ENCODE peak calls at places on chromosome 6, in six cellular contexts. One of them, this sample, is unnamed.

GRCh38 chr6:18528084-18528743 is 141.1 kb downstream of the RNF144B start:
- DNase-seq in PC-3: peak; percentile 55
- DNase-seq in fibroblast of lung: peak; percentile 10
- DNase-seq in HepG2: no peak
- DNase-seq in astrocyte: peak; percentile 6
- DNase-seq in H9: no peak
- DNase-seq in this sample: no peak

GRCh38 chr6:156933201-156934053 is 156.2 kb downstream of the ARID1B start:
- DNase-seq in PC-3: no peak
- DNase-seq in fibroblast of lung: no peak
- DNase-seq in HepG2: peak; percentile 93
- DNase-seq in astrocyte: no peak
- DNase-seq in H9: peak; percentile 48
- DNase-seq in this sample: no peak

GRCh38 chr6:111673086-111673485 is 67.4 kb upstream of the TRAF3IP2 start:
- DNase-seq in PC-3: no peak
- DNase-seq in fibroblast of lung: peak; percentile 30
- DNase-seq in HepG2: no peak
- DNase-seq in astrocyte: no peak
- DNase-seq in H9: no peak
- DNase-seq in this sample: no peak

GRCh38 chr6:16184129-16184528 is 54.3 kb upstream of the GMPR start:
- DNase-seq in PC-3: peak; percentile 71
- DNase-seq in fibroblast of lung: no peak
- DNase-seq in HepG2: peak; percentile 42
- DNase-seq in astrocyte: no peak
- DNase-seq in H9: peak; percentile 68
- DNase-seq in this sample: no peak

GRCh38 chr6:148069256-148069655 is 273.4 kb upstream of the SASH1 start:
- DNase-seq in PC-3: no peak
- DNase-seq in fibroblast of lung: peak; percentile 23
- DNase-seq in HepG2: no peak
- DNase-seq in astrocyte: peak; percentile 8
- DNase-seq in H9: no peak
- DNase-seq in this sample: no peak

GRCh38 chr6:107179004-107179403 is 63.7 kb upstream of the BEND3 start:
- DNase-seq in PC-3: peak; percentile 20
- DNase-seq in fibroblast of lung: no peak
- DNase-seq in HepG2: no peak
- DNase-seq in astrocyte: no peak
- DNase-seq in H9: no peak
- DNase-seq in this sample: no peak

GRCh38 chr6:128156315-128157111 is 255.7 kb upstream of the THEMIS start:
- DNase-seq in PC-3: no peak
- DNase-seq in fibroblast of lung: no peak
- DNase-seq in HepG2: no peak
- DNase-seq in astrocyte: no peak
- DNase-seq in H9: no peak
- DNase-seq in this sample: no peak

GRCh38 chr6:129608886-129609540 is 101.0 kb downstream of the ARHGAP18 start:
- DNase-seq in PC-3: no peak
- DNase-seq in fibroblast of lung: no peak
- DNase-seq in HepG2: no peak
- DNase-seq in astrocyte: no peak
- DNase-seq in H9: no peak
- DNase-seq in this sample: no peak

GRCh38 chr6:145110109-145110508 is 625.2 kb downstream of the EPM2A start:
- DNase-seq in PC-3: peak; percentile 72
- DNase-seq in fibroblast of lung: no peak
- DNase-seq in HepG2: no peak
- DNase-seq in astrocyte: no peak
- DNase-seq in H9: no peak
- DNase-seq in this sample: no peak

GRCh38 chr6:16635291-16635809 is 125.9 kb downstream of the ATXN1 start:
- DNase-seq in PC-3: no peak
- DNase-seq in fibroblast of lung: no peak
- DNase-seq in HepG2: peak; percentile 70
- DNase-seq in astrocyte: no peak
- DNase-seq in H9: no peak
- DNase-seq in this sample: no peak

GRCh38 chr6:135880066-135880972 is 28.8 kb downstream of the PDE7B start:
- DNase-seq in PC-3: peak; percentile 60
- DNase-seq in fibroblast of lung: peak; percentile 79
- DNase-seq in HepG2: no peak
- DNase-seq in astrocyte: peak; percentile 74
- DNase-seq in H9: no peak
- DNase-seq in this sample: peak; percentile 71

GRCh38 chr6:14917101-14917500 is 328.8 kb upstream of the JARID2 start:
- DNase-seq in PC-3: peak; percentile 71
- DNase-seq in fibroblast of lung: peak; percentile 71
- DNase-seq in HepG2: no peak
- DNase-seq in astrocyte: peak; percentile 58
- DNase-seq in H9: no peak
- DNase-seq in this sample: peak; percentile 91

GRCh38 chr6:15062311-15063252 is 183.3 kb upstream of the JARID2 start:
- DNase-seq in PC-3: peak; percentile 26
- DNase-seq in fibroblast of lung: peak; percentile 99
- DNase-seq in HepG2: no peak
- DNase-seq in astrocyte: peak; percentile 99
- DNase-seq in H9: no peak
- DNase-seq in this sample: peak; percentile 85

GRCh38 chr6:15754035-15754705 is 91.3 kb upstream of the DTNBP1 start:
- DNase-seq in PC-3: peak; percentile 23
- DNase-seq in fibroblast of lung: peak; percentile 56
- DNase-seq in HepG2: no peak
- DNase-seq in astrocyte: peak; percentile 45
- DNase-seq in H9: no peak
- DNase-seq in this sample: peak; percentile 88

GRCh38 chr6:53029262-53029661 is 34.2 kb upstream of the GSTA4 start:
- DNase-seq in PC-3: no peak
- DNase-seq in fibroblast of lung: no peak
- DNase-seq in HepG2: no peak
- DNase-seq in astrocyte: no peak
- DNase-seq in H9: no peak
- DNase-seq in this sample: no peak

GRCh38 chr6:158649289-158650143 is at the start of gene SYTL3:
- DNase-seq in PC-3: no peak
- DNase-seq in fibroblast of lung: peak; percentile 88
- DNase-seq in HepG2: no peak
- DNase-seq in astrocyte: peak; percentile 86
- DNase-seq in H9: no peak
- DNase-seq in this sample: peak; percentile 73

GRCh38 chr6:26103770-26104456 is 16.7 kb downstream of the HFE start:
- DNase-seq in PC-3: peak; percentile 97
- DNase-seq in fibroblast of lung: peak; percentile 94
- DNase-seq in HepG2: peak; percentile 96
- DNase-seq in astrocyte: peak; percentile 92
- DNase-seq in H9: peak; percentile 83
- DNase-seq in this sample: peak; percentile 83

GRCh38 chr6:28742668-28743270 is 181.0 kb downstream of the TRIM27 start:
- DNase-seq in PC-3: peak; percentile 89
- DNase-seq in fibroblast of lung: peak; percentile 58
- DNase-seq in HepG2: peak; percentile 59
- DNase-seq in astrocyte: peak; percentile 30
- DNase-seq in H9: peak; percentile 79
- DNase-seq in this sample: peak; percentile 58

GRCh38 chr6:47714802-47715201 is 16.4 kb downstream of the ADGRF4 start:
- DNase-seq in PC-3: no peak
- DNase-seq in fibroblast of lung: no peak
- DNase-seq in HepG2: no peak
- DNase-seq in astrocyte: no peak
- DNase-seq in H9: no peak
- DNase-seq in this sample: no peak

DNA sequence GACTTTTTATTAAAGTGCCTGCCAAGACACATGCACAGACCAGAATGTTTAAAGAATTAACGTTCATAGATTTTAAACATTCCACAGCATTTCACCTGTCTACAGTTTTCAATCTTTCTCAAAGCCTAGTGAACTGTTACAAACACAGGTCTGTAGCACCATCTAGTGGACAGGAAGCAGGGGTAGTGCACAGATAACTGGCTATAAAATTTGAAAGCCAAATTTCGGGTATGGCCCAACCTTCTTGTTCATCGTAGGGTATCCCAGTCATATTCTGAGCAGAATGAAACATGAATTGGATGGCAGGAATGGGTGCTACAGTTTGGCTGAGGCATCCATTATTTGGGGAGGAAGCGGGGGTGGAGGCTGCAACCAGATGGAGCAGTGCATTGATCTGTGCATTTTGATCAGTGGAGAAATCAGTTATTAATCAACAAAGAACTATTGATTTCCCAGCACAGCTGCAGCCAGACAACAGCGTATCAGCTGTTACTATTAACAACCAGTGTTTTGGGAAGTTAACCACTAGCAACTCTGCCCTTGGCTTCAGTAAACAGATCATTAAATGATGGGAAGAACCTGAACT is 56.1 kb upstream of the B3GAT2 start:
- DNase-seq in PC-3: peak; percentile 63
- DNase-seq in fibroblast of lung: peak; percentile 42
- DNase-seq in HepG2: peak; percentile 57
- DNase-seq in astrocyte: peak; percentile 26
- DNase-seq in H9: no peak
- DNase-seq in this sample: peak; percentile 15
- H2AFZ ChIP-seq in PC-3: no peak overlapping the region
- H2AFZ ChIP-seq in fibroblast of lung: no peak overlapping the region
- H2AFZ ChIP-seq in HepG2: no peak overlapping the region
- H2AFZ ChIP-seq in astrocyte: no peak overlapping the region
- H2AFZ ChIP-seq in H9: no peak overlapping the region
- H2AFZ ChIP-seq in this sample: no peak overlapping the region

DNA sequence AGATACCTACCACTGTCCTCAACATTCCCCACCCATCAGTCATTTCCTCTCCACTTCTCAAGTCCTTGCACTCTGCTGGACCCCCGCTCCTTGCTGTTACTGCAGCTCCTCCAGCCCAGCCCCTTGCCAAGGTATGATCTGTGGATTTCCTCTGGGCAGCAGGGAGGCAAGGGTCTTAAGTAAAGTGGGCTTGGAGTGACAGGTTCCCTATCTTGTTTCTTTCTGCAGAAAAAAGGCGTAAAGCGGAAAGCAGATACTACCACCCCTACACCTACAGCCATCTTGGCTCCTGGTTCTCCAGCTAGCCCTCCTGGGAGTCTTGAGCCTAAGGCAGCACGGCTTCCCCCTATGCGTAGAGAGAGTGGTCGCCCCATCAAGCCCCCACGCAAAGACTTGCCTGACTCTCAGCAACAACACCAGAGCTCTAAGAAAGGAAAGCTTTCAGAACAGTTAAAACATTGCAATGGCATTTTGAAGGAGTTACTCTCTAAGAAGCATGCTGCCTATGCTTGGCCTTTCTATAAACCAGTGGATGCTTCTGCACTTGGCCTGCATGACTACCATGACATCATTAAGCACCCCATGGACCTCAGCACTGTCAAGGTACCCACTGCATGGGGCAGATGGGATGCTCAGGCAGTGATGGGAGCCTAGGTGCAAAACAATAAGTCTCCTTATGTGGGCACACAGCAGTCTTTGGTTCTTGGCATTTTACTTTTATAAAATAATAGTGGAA is 8.1 kb downstream of the BRD2 start:
- DNase-seq in PC-3: no peak
- DNase-seq in fibroblast of lung: no peak
- DNase-seq in HepG2: no peak
- DNase-seq in astrocyte: no peak
- DNase-seq in H9: no peak
- DNase-seq in this sample: no peak
- H3K79me2 ChIP-seq in PC-3: peaks cover 85% of the 10 kb centered on the region
- H3K79me2 ChIP-seq in fibroblast of lung: peaks cover 76% of the 10 kb centered on the region
- H3K79me2 ChIP-seq in HepG2: peaks cover 60% of the 10 kb centered on the region
- H3K79me2 ChIP-seq in astrocyte: peaks cover 88% of the 10 kb centered on the region
- H3K79me2 ChIP-seq in H9: peaks cover 41% of the 10 kb centered on the region
- H3K79me2 ChIP-seq in this sample: peaks cover 85% of the 10 kb centered on the region

GRCh38 chr6:140486468-140487361 is 1112.3 kb upstream of the CITED2 start:
- DNase-seq in PC-3: no peak
- DNase-seq in fibroblast of lung: peak; percentile 72
- DNase-seq in HepG2: no peak
- DNase-seq in astrocyte: peak; percentile 63
- DNase-seq in H9: no peak
- DNase-seq in this sample: no peak

GRCh38 chr6:140478631-140479030 is 1104.2 kb upstream of the CITED2 start:
- DNase-seq in PC-3: no peak
- DNase-seq in fibroblast of lung: no peak
- DNase-seq in HepG2: no peak
- DNase-seq in astrocyte: no peak
- DNase-seq in H9: no peak
- DNase-seq in this sample: no peak

GRCh38 chr6:140475086-140475485 is 1100.6 kb upstream of the CITED2 start:
- DNase-seq in PC-3: no peak
- DNase-seq in fibroblast of lung: peak; percentile 61
- DNase-seq in HepG2: no peak
- DNase-seq in astrocyte: peak; percentile 32
- DNase-seq in H9: no peak
- DNase-seq in this sample: no peak

GRCh38 chr6:140485740-140486467 is 1111.5 kb upstream of the CITED2 start:
- DNase-seq in PC-3: peak; percentile 86
- DNase-seq in fibroblast of lung: peak; percentile 98
- DNase-seq in HepG2: no peak
- DNase-seq in astrocyte: peak; percentile 95
- DNase-seq in H9: no peak
- DNase-seq in this sample: peak; percentile 63

GRCh38 chr6:140480852-140481251 is 1106.4 kb upstream of the CITED2 start:
- DNase-seq in PC-3: no peak
- DNase-seq in fibroblast of lung: peak; percentile 45
- DNase-seq in HepG2: no peak
- DNase-seq in astrocyte: peak; percentile 31
- DNase-seq in H9: no peak
- DNase-seq in this sample: no peak
- H2AFZ ChIP-seq in PC-3: no peak overlapping the region
- H2AFZ ChIP-seq in fibroblast of lung: peak overlapping the region; percentile 98
- H2AFZ ChIP-seq in HepG2: no peak overlapping the region
- H2AFZ ChIP-seq in astrocyte: peak overlapping the region; percentile 59
- H2AFZ ChIP-seq in H9: no peak overlapping the region
- H2AFZ ChIP-seq in this sample: peak overlapping the region; percentile 96

GRCh38 chr6:137246164-137246563 is 27.0 kb upstream of the IFNGR1 start:
- DNase-seq in PC-3: no peak
- DNase-seq in fibroblast of lung: no peak
- DNase-seq in HepG2: no peak
- DNase-seq in astrocyte: no peak
- DNase-seq in H9: no peak
- DNase-seq in this sample: no peak

GRCh38 chr6:137246801-137247202 is 27.6 kb upstream of the IFNGR1 start:
- DNase-seq in PC-3: no peak
- DNase-seq in fibroblast of lung: no peak
- DNase-seq in HepG2: no peak
- DNase-seq in astrocyte: no peak
- DNase-seq in H9: no peak
- DNase-seq in this sample: no peak

GRCh38 chr6:137248702-137249101 is 29.5 kb upstream of the IFNGR1 start:
- DNase-seq in PC-3: no peak
- DNase-seq in fibroblast of lung: no peak
- DNase-seq in HepG2: no peak
- DNase-seq in astrocyte: no peak
- DNase-seq in H9: no peak
- DNase-seq in this sample: no peak

DNA sequence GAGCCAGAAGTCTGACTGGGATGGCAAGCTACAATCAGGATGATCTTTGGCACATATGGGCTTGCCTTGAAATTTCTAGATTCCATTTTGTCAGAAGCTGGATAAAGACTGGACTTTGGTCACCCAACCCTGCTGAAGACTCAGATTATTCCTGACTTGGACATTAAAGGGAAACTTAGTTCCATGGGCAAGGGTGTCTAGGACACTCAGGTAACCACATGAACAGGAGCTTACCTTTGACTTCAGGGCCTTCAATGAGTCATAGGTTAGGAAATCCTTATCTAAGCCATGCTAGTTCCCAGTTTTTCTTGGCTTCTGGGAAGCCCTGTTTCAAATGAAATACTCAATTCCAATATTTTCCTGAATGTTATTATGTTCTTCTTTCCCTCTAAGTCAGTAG is 28.5 kb upstream of the IFNGR1 start:
- DNase-seq in PC-3: no peak
- DNase-seq in fibroblast of lung: no peak
- DNase-seq in HepG2: peak; percentile 35
- DNase-seq in astrocyte: no peak
- DNase-seq in H9: no peak
- DNase-seq in this sample: no peak
- H3K79me2 ChIP-seq in PC-3: no peaks in the 10 kb centered on the region
- H3K79me2 ChIP-seq in fibroblast of lung: no peaks in the 10 kb centered on the region
- H3K79me2 ChIP-seq in HepG2: no peaks in the 10 kb centered on the region
- H3K79me2 ChIP-seq in astrocyte: no peaks in the 10 kb centered on the region
- H3K79me2 ChIP-seq in H9: no peaks in the 10 kb centered on the region
- H3K79me2 ChIP-seq in this sample: no peaks in the 10 kb centered on the region

This sample was measured in osteoblast.